ENCODE peak calls at places on chromosome 1, in ten cellular contexts. K is HCT116; Q is effector CD4-positive, alpha-beta T cell; O is K562; U is GM03348; I is C1 segment of cervical spinal cord; V is NK-92 treated with Interleukin-12 subunit alpha and Interleukin-12 subunit beta, amount 100 ng/mL, for 24 hours; Z is ureter; J is GM10248; W is esophagus squamous epithelium. S is an unnamed sample.
A peak's percentile ranks its signal among the peaks of the same experiment; 100 is the strongest.

GRCh38 chr1:201681375-201681774 is 142.4 kb downstream of the NAV1 start:
- DNase-seq in Z (no peak), K (no peak), O (no peak), Q (no peak), V (no peak), W (no peak), U (no peak), I (no peak), J (no peak), S (no peak)

GRCh38 chr1:61420909-61421835 is 303.8 kb downstream of the TM2D1 start:
- DNase-seq in Q (no peak), V (no peak), K (no peak), J (no peak), W (no peak), Z (no peak), O (no peak), I (no peak), U (no peak), S (no peak)

GRCh38 chr1:14259191-14259757 is 339.2 kb upstream of the KAZN start:
- DNase-seq in J (no peak), Z (peak; percentile 80), U (peak; percentile 24), V (no peak), Q (no peak), I (peak; percentile 84), W (peak; percentile 9), K (no peak), O (no peak), S (no peak)

GRCh38 chr1:204059970-204060369 is 12.9 kb upstream of the SOX13 start:
- DNase-seq in Q (no peak), O (no peak), J (no peak), W (no peak), Z (no peak), K (no peak), I (no peak), V (no peak), U (no peak), S (no peak)

GRCh38 chr1:160522622-160523345 is at the start of gene SLAMF6:
- DNase-seq in Z (no peak), V (no peak), Q (peak; percentile 29), J (peak; percentile 37), U (no peak), O (peak; percentile 45), W (no peak), K (no peak), I (no peak), S (no peak)

GRCh38 chr1:205355054-205355453 is 1.7 kb downstream of the KLHDC8A start:
- DNase-seq in U (peak; percentile 47), Z (no peak), O (no peak), I (no peak), V (no peak), J (no peak), Q (no peak), K (no peak), W (no peak), S (no peak)

GRCh38 chr1:193727850-193728249 is 541.4 kb upstream of the B3GALT2 start:
- DNase-seq in U (no peak), K (no peak), V (no peak), Z (no peak), Q (no peak), I (no peak), J (no peak), O (no peak), W (no peak), S (no peak)

GRCh38 chr1:31714442-31715096 is 10.8 kb upstream of the COL16A1 start:
- DNase-seq in U (peak; percentile 83), Z (peak; percentile 81), J (peak; percentile 59), I (peak; percentile 45), O (peak; percentile 58), W (no peak), Q (no peak), K (no peak), V (no peak), S (no peak)

GRCh38 chr1:159869173-159869572 is 6.7 kb upstream of the VSIG8 start:
- DNase-seq in J (no peak), W (no peak), O (peak; percentile 64), Z (no peak), I (no peak), V (no peak), K (peak; percentile 68), U (peak; percentile 56), Q (no peak), S (no peak)

GRCh38 chr1:107895403-107896181 is 69.4 kb downstream of the VAV3 start:
- DNase-seq in J (no peak), Q (no peak), I (no peak), W (no peak), U (no peak), Z (no peak), O (no peak), K (no peak), V (no peak), S (no peak)

GRCh38 chr1:9784508-9785133 is 39.1 kb downstream of the CLSTN1 start:
- DNase-seq in J (peak; percentile 72), Z (no peak), K (peak; percentile 58), V (peak; percentile 9), O (peak; percentile 64), I (no peak), U (peak; percentile 42), Q (peak; percentile 59), W (no peak), S (peak; percentile 17)

GRCh38 chr1:200992382-200993101 is 31.0 kb downstream of the KIF21B start:
- DNase-seq in W (no peak), Q (no peak), J (no peak), O (no peak), Z (no peak), V (no peak), U (no peak), I (no peak), K (no peak), S (no peak)

GRCh38 chr1:216111842-216112241 is 311.4 kb downstream of the USH2A start:
- DNase-seq in U (no peak), J (no peak), I (no peak), K (no peak), Z (no peak), O (no peak), Q (no peak), V (no peak), W (no peak), S (no peak)

GRCh38 chr1:154726443-154726842 is 118.5 kb upstream of the ADAR start:
- DNase-seq in K (no peak), O (no peak), U (no peak), W (no peak), Z (no peak), J (no peak), Q (no peak), V (no peak), I (no peak), S (no peak)

GRCh38 chr1:3409737-3410434 is 44.6 kb upstream of the ARHGEF16 start:
- DNase-seq in W (no peak), J (no peak), Z (peak; percentile 76), U (peak; percentile 95), I (peak; percentile 20), K (no peak), V (no peak), O (no peak), Q (no peak), S (no peak)

GRCh38 chr1:47978486-47978885 is 18.7 kb downstream of the TRABD2B start:
- DNase-seq in J (no peak), Q (no peak), Z (no peak), I (no peak), W (no peak), K (no peak), U (no peak), V (no peak), O (no peak), S (no peak)

GRCh38 chr1:17765444-17766411 is 10.6 kb downstream of the ACTL8 start:
- DNase-seq in K (no peak), I (no peak), O (no peak), J (no peak), W (no peak), U (peak; percentile 89), Z (no peak), V (no peak), Q (no peak), S (no peak)

GRCh38 chr1:234586892-234587445 is 23.0 kb downstream of the IRF2BP2 start:
- DNase-seq in J (no peak), U (no peak), O (no peak), Z (no peak), K (no peak), Q (no peak), W (no peak), V (no peak), I (no peak), S (no peak)

GRCh38 chr1:245411245-245411644 is 256.5 kb downstream of the KIF26B start:
- DNase-seq in J (no peak), U (peak; percentile 68), Q (no peak), Z (no peak), I (no peak), V (no peak), K (no peak), O (no peak), W (no peak), S (no peak)

GRCh38 chr1:178633068-178633467 is 92.0 kb upstream of the RALGPS2 start:
- DNase-seq in I (no peak), U (no peak), V (no peak), O (no peak), Q (no peak), W (no peak), J (no peak), Z (no peak), K (no peak), S (no peak)

GRCh38 chr1:7683521-7683920 is 87.6 kb upstream of the VAMP3 start:
- DNase-seq in I (no peak), Q (no peak), U (no peak), W (no peak), O (no peak), J (no peak), K (no peak), V (no peak), Z (no peak), S (no peak)

GRCh38 chr1:11333631-11334030 is 60.6 kb downstream of the UBIAD1 start:
- DNase-seq in J (no peak), Z (no peak), W (no peak), I (no peak), U (no peak), Q (no peak), O (no peak), V (no peak), K (no peak), S (no peak)

S was measured in effector memory CD4-positive, alpha-beta T cell.